ENCODE peak calls at places on chromosome 3, in seven cellular contexts. L is HuH-7; M is amygdala; J is activated T-cell treated with anti-CD3 and anti-CD28 coated beads, Interleukin-2, amount 50 U/mL, for 1 hour; B is stimulated activated naive B cell treated with anti-CD40 and anti-IgM and Interleukin-4, amounts not matched to agents 10 μg/mL and 1 μg/mL and 100 μg/mL, for 72 hours; P is stimulated activated CD4-positive, alpha-beta T cell treated with anti-CD3 and anti-CD28 coated beads, Interleukin-1b, Interleukin-23, amount 100 ng/mL, for 4 hours; X is neural crest cell. R is an unnamed sample.

GRCh38 chr3:78255403-78255802 is 1215.5 kb downstream of the ROBO2 start:
- DNase-seq in L (no peak), M (no peak), J (no peak), B (no peak), P (no peak), X (no peak), R (no peak)

GRCh38 chr3:22959593-22959992 is 243.5 kb upstream of the UBE2E2 start:
- DNase-seq in L (no peak), M (no peak), J (no peak), B (peak), P (no peak), X (no peak), R (no peak)

GRCh38 chr3:55267206-55267930 is 219.7 kb downstream of the WNT5A start:
- DNase-seq in L (no peak), M (no peak), J (no peak), B (no peak), P (no peak), X (no peak), R (no peak)

GRCh38 chr3:69255928-69256327 is 130.0 kb downstream of the FRMD4B start:
- DNase-seq in L (peak), M (no peak), J (no peak), B (no peak), P (no peak), X (no peak), R (no peak)

GRCh38 chr3:98282205-98282604 is at the start of gene OR5H2:
- DNase-seq in L (no peak), M (no peak), J (no peak), B (no peak), P (no peak), X (no peak), R (no peak)

GRCh38 chr3:151268267-151269235 is 9.8 kb downstream of the P2RY14 start:
- DNase-seq in L (no peak), M (no peak), J (peak), B (peak), P (no peak), X (no peak), R (no peak)

GRCh38 chr3:110568246-110568645 is 503.4 kb upstream of the NECTIN3 start:
- DNase-seq in L (no peak), M (no peak), J (no peak), B (no peak), P (no peak), X (no peak), R (no peak)

GRCh38 chr3:100782359-100782758 is 73.1 kb downstream of the TFG start:
- DNase-seq in L (no peak), M (no peak), J (no peak), B (no peak), P (no peak), X (no peak), R (no peak)

GRCh38 chr3:11394397-11394796 is 122.2 kb downstream of the ATG7 start:
- DNase-seq in L (no peak), M (no peak), J (no peak), B (no peak), P (no peak), X (no peak), R (no peak)

GRCh38 chr3:148970311-148970710 is 21.0 kb upstream of the GYG1 start:
- DNase-seq in L (no peak), M (no peak), J (no peak), B (no peak), P (no peak), X (no peak), R (no peak)

R was measured in body of pancreas.